ENCODE peak calls at places on chromosomes 16 and 17, in four cellular contexts. H is CD8-positive, alpha-beta T cell; Z is effector memory CD4-positive, alpha-beta T cell; R is fibroblast of lung. U is an unnamed sample.

GRCh38 chr16:25018972-25019617 is 3.9 kb upstream of the ARHGAP17 start:
- DNase-seq in H (no peak), Z (no peak), R (no peak), U (no peak)

GRCh38 chr17:80786887-80787286 is 204.8 kb upstream of the CHMP6 start:
- DNase-seq in H (no peak), Z (no peak), R (no peak), U (no peak)

GRCh38 chr17:63700528-63701441 is 860 bp upstream of the LIMD2 start:
- DNase-seq in H (peak), Z (peak), R (peak), U (no peak)

GRCh38 chr16:61214780-61215179 is 821.5 kb downstream of the CDH8 start:
- DNase-seq in H (no peak), Z (no peak), R (no peak), U (no peak)

GRCh38 chr16:4847774-4848587 is 700 bp downstream of the UBN1 start:
- DNase-seq in H (peak), Z (peak), R (peak), U (no peak)

GRCh38 chr16:85136213-85136704 is 24.0 kb upstream of the CIBAR2 start:
- DNase-seq in H (no peak), Z (no peak), R (peak), U (no peak)

GRCh38 chr17:75611746-75612437 is 21.3 kb upstream of the SMIM5 start:
- DNase-seq in H (no peak), Z (no peak), R (no peak), U (no peak)

GRCh38 chr16:54938351-54939346 is 8.0 kb downstream of the IRX5 start:
- DNase-seq in H (no peak), Z (no peak), R (no peak), U (no peak)

GRCh38 chr16:30006659-30007377 is 4.0 kb downstream of the DOC2A start:
- DNase-seq in H (no peak), Z (no peak), R (no peak), U (no peak)

GRCh38 chr17:43021739-43022512 is at the start of gene VAT1:
- DNase-seq in H (peak), Z (peak), R (peak), U (no peak)

GRCh38 chr16:56264609-56264972 is 73.3 kb downstream of the GNAO1 start:
- DNase-seq in H (no peak), Z (no peak), R (no peak), U (no peak)

GRCh38 chr17:78979780-78980623 is at the start of gene LGALS3BP:
- DNase-seq in H (peak), Z (peak), R (peak), U (no peak)

GRCh38 chr17:31631759-31632158 is 227.3 kb downstream of the COPRS start:
- DNase-seq in H (no peak), Z (no peak), R (no peak), U (no peak)

GRCh38 chr17:74356640-74357465 is 4.8 kb downstream of the BTBD17 start:
- DNase-seq in H (no peak), Z (no peak), R (no peak), U (no peak)

GRCh38 chr17:81891303-81891552 is 158 bp downstream of the ALYREF start:
- DNase-seq in H (no peak), Z (no peak), R (no peak), U (no peak)

GRCh38 chr17:226108-226772 is 44.8 kb upstream of the DOC2B start:
- DNase-seq in H (no peak), Z (no peak), R (no peak), U (no peak)

GRCh38 chr16:11780988-11781680 is 15.9 kb downstream of the ZC3H7A start:
- DNase-seq in H (no peak), Z (no peak), R (peak), U (no peak)

GRCh38 chr17:81206657-81207056 is 16.1 kb downstream of the CEP131 start:
- DNase-seq in H (no peak), Z (no peak), R (no peak), U (no peak)

GRCh38 chr17:41836550-41837196 is 641 bp upstream of the NT5C3B start:
- DNase-seq in H (no peak), Z (no peak), R (no peak), U (no peak)

GRCh38 chr17:42691021-42691545 is 8.8 kb downstream of the CNTNAP1 start:
- DNase-seq in H (no peak), Z (no peak), R (no peak), U (no peak)

GRCh38 chr17:35162755-35163154 is 15.1 kb downstream of the UNC45B start:
- DNase-seq in H (no peak), Z (no peak), R (no peak), U (no peak)

GRCh38 chr17:40496170-40496569 is 5.3 kb downstream of the TNS4 start:
- DNase-seq in H (no peak), Z (no peak), R (no peak), U (no peak)

GRCh38 chr16:69520413-69520799 is 45.4 kb upstream of the NFAT5 start:
- DNase-seq in H (no peak), Z (no peak), R (no peak), U (no peak)

GRCh38 chr17:38798614-38799500 is 499 bp downstream of the PIP4K2B start:
- DNase-seq in H (peak), Z (peak), R (peak), U (no peak)

GRCh38 chr17:62179525-62180161 is 114.6 kb upstream of the MED13 start:
- DNase-seq in H (no peak), Z (no peak), R (peak), U (peak)

GRCh38 chr17:57524790-57525543 is 220.1 kb downstream of the CCDC182 start:
- DNase-seq in H (no peak), Z (no peak), R (no peak), U (no peak)

GRCh38 chr17:8935194-8935593 is 30.3 kb downstream of the PIK3R5 start:
- DNase-seq in H (no peak), Z (peak), R (no peak), U (peak)

GRCh38 chr16:50093607-50094570 is 28.1 kb downstream of the HEATR3 start:
- DNase-seq in H (no peak), Z (peak), R (peak), U (no peak)

GRCh38 chr17:42253173-42253545 is 23.0 kb downstream of the STAT5B start:
- DNase-seq in H (no peak), Z (no peak), R (no peak), U (no peak)

GRCh38 chr17:42122371-42123303 is at the start of gene HSPB9:
- DNase-seq in H (no peak), Z (no peak), R (no peak), U (no peak)

GRCh38 chr17:2357237-2357636 is 19.9 kb downstream of the SGSM2 start:
- DNase-seq in H (no peak), Z (no peak), R (no peak), U (no peak)

GRCh38 chr16:77335652-77336234 is 99.1 kb downstream of the ADAMTS18 start:
- DNase-seq in H (no peak), Z (no peak), R (no peak), U (no peak)
- H3K27ac ChIP-seq in H (no peak), Z (no peak), R (no peak), U (no peak)

DNA sequence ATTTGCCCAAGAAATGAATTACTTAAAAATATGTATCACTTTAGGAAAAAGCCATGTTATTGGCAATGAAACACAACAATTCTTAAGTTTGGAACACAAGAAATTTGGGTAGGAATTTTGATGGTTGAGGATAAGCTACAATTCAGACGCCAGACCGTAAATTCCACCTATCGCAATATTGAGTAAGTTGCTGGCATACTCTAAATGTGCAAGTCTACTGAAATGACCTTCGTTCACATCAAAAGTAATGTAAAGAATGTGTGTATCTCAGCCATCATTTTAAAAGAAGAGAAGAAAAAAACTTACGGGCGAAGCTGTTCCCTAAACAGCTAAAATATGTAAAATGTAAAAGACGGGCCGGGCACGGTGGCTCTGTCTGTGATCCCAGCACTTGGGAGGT is 33.4 kb downstream of the UBE2G1 start:
- DNase-seq in H (no peak), Z (no peak), R (no peak), U (no peak)
- H3K27ac ChIP-seq in H (no peak), Z (no peak), R (no peak), U (peak)

DNA sequence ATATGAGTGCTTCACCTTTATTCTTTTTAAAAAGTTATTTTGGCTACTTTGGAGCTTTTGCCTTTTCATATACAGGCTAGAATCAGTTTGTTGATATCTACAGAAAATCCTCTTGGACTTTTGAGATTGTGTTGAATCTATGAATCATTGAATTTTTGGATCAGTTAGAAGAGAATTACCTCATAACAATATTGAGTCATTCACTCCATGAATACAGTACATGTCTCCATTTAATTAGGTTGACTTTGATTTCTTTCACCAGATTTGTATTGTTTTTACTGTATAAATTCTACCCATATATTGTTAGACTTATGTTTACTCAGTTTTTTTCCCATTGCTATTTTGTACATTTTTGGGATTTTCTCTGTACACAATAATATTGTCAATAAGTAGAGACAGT is 54.4 kb downstream of the TAOK1 start:
- DNase-seq in H (no peak), Z (no peak), R (peak), U (no peak)
- H3K27ac ChIP-seq in H (no peak), Z (no peak), R (no peak), U (no peak)

DNA sequence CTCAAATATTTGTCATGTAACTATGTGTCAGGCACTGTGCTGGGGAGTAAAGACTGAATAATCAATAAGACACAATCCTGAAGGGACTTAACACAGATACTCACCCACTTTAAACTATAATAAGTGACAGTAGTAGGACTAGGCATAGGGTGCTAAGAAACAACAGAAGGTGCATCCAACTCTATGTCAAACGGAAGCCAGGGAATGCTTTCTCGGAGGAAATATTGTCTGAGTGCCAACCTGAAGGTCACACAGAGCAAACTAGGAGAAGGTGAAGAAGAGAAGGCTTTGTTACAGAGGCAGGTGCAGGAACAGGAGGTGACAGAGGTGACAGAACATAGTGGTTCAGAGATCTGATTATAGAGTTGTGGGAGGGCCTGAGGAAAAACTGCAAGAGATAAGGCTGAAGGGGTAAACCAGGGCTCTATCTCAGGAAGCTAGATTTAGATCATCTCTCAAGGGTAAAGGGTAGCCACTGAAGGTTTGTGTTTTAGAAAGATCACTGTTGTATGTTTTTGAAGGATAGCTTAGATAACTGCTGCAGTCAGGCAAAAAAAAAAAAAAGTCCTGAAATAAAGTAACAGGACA is 85.4 kb upstream of the NETO2 start:
- DNase-seq in H (no peak), Z (no peak), R (no peak), U (no peak)
- H3K27ac ChIP-seq in H (no peak), Z (no peak), R (no peak), U (no peak)

GRCh38 chr16:72612718-72613117 is 435.2 kb downstream of the ZFHX3 start:
- DNase-seq in H (no peak), Z (no peak), R (no peak), U (no peak)

GRCh38 chr16:72609933-72610332 is 438.0 kb upstream of the PMFBP1 start:
- DNase-seq in H (no peak), Z (no peak), R (no peak), U (no peak)

GRCh38 chr16:72612271-72612670 is 435.7 kb downstream of the ZFHX3 start:
- DNase-seq in H (no peak), Z (no peak), R (peak), U (no peak)
- H3K27ac ChIP-seq in H (no peak), Z (no peak), R (no peak), U (no peak)

DNA sequence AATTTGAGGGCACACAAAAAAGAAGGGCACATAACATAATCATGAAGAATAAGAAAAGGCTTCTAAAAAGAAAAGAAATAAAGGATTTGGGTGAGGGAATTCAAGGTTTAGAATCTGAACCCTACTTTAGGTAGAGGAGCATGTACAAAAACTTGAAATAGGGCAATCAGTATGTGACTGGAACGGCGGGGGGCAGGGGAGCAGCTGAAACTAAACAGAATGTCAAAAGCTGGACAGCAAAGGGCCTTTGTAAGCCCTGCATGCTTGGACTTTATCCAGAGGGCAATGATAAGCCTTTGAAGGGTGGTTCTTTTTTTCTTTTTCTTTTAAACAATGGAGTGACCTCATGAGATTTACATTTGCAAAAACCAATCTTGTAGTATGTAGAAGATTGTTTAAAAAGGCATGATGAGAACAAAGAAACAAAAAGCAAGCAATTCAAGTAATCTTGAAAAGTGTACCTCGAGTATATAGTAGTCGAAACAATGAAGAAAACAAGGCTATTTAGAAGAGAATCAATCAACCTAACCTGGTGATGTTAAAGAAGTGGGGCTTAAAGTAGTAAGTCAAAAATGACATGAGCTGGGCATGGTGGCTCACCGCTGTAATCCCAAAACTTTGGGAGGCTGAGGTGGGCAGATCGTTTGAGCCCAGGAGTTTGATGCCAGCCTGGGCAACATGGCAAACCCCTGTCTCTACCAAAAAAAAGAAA is 46.7 kb upstream of the ANKFY1 start:
- DNase-seq in H (no peak), Z (no peak), R (peak), U (no peak)
- H3K27ac ChIP-seq in H (no peak), Z (no peak), R (no peak), U (no peak)

GRCh38 chr17:50188521-50189395 is 12.7 kb downstream of the COL1A1 start:
- DNase-seq in H (no peak), Z (no peak), R (no peak), U (no peak)

GRCh38 chr17:50185724-50186545 is 15.5 kb downstream of the COL1A1 start:
- DNase-seq in H (no peak), Z (no peak), R (no peak), U (no peak)

GRCh38 chr17:50187741-50188520 is 13.5 kb downstream of the COL1A1 start:
- DNase-seq in H (no peak), Z (no peak), R (peak), U (no peak)

GRCh38 chr17:50187403-50187735 is 14.1 kb downstream of the COL1A1 start:
- DNase-seq in H (no peak), Z (no peak), R (no peak), U (no peak)

DNA sequence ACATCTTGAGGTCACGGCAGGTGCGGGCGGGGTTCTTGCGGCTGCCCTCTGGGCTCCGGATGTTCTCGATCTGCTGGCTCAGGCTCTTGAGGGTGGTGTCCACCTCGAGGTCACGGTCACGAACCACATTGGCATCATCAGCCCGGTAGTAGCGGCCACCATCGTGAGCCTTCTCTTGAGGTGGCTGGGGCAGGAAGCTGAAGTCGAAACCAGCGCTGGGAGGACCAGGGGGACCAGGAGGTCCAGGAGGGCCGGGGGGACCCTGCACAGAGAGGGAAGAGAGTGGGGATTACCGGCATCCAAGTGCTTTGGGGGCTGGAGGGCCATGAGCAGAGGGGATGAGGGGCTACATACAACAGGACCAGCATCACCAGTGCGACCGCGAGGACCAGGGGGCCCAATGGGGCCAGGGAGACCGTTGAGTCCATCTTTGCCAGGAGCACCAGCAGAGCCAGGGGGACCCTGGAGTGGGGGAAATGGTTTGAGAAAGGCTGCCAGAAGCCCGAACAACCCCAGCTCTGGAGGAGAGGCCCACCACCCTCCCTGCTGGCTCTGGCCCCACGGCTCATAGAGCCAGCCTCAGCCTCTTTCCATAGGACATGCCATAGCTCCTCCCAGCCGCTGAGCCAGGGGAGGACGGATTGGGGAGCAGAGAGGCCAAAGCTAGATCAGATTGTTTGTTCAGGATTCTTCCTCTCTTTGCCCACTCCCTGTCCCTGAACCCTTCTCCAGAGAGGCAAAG is 14.6 kb downstream of the COL1A1 start:
- DNase-seq in H (no peak), Z (no peak), R (peak), U (no peak)
- H3K27ac ChIP-seq in H (no peak), Z (no peak), R (peak), U (no peak)

GRCh38 chr16:68287276-68288251 is 23.2 kb downstream of the SLC7A6OS start:
- DNase-seq in H (peak), Z (no peak), R (peak), U (peak)

GRCh38 chr16:68286153-68287074 is 22.1 kb downstream of the SLC7A6 start:
- DNase-seq in H (peak), Z (no peak), R (no peak), U (no peak)

GRCh38 chr16:68283840-68284595 is 19.7 kb downstream of the SLC7A6 start:
- DNase-seq in H (no peak), Z (no peak), R (peak), U (no peak)

GRCh38 chr16:68284847-68285246 is 20.5 kb downstream of the SLC7A6 start:
- DNase-seq in H (no peak), Z (no peak), R (no peak), U (no peak)

DNA sequence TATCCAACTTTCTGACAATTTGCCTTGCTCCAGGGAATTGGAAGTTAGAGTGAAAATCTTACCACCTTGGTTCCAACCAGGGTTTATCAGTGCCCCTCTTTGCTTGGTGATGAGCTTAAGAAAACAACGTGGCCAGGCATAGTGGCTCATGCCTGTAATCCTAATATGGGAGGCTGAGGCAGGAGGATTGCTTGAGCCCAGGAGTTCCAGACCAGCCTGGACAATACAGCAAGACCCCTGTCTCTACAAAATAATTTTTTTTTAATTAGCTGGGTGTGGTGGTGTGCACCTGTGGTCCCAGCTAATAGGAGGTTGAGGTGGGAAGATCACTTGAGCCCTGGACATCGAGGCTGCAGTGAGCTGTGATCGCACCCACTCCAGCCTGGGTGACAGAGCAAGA is 21.4 kb downstream of the SLC7A6 start:
- DNase-seq in H (no peak), Z (no peak), R (no peak), U (no peak)
- H3K27ac ChIP-seq in H (peak), Z (peak), R (no peak), U (no peak)

GRCh38 chr17:44804301-44805061 is 25.6 kb downstream of the GJC1 start:
- DNase-seq in H (no peak), Z (no peak), R (peak), U (no peak)

GRCh38 chr17:44807093-44807816 is 22.8 kb downstream of the GJC1 start:
- DNase-seq in H (no peak), Z (no peak), R (no peak), U (no peak)

GRCh38 chr17:44807817-44808155 is 22.3 kb downstream of the GJC1 start:
- DNase-seq in H (no peak), Z (no peak), R (no peak), U (no peak)

GRCh38 chr17:44808156-44808555 is 21.9 kb downstream of the GJC1 start:
- DNase-seq in H (no peak), Z (no peak), R (no peak), U (no peak)
- H3K27ac ChIP-seq in H (no peak), Z (no peak), R (peak), U (no peak)

U was measured in epithelial cell of prostate.